ENCODE peak calls at places on chromosomes 12 and 14, in five cellular contexts. W is stimulated activated CD4-positive, alpha-beta T cell treated with anti-CD3 and anti-CD28 coated beads, Interleukin-1b, Interleukin-23, amount 100 ng/mL, for 24 hours; Q is NCI-H2107; F is lung microvascular endothelial cell; G is T-cell. L is an unnamed sample.

GRCh38 chr12:52370906-52371608 is 3.8 kb upstream of the KRT85 start:
- DNase-seq in G (no peak), Q (no peak), W (no peak), F (no peak), L (no peak)

GRCh38 chr12:69509308-69509736 is 39.1 kb downstream of the FRS2 start:
- DNase-seq in G (no peak), F (no peak), W (no peak), Q (no peak), L (no peak)

GRCh38 chr14:21039585-21040369 is 2.4 kb upstream of the RNASE7 start:
- DNase-seq in W (no peak), G (peak; percentile 9), Q (peak; percentile 44), F (peak; percentile 80), L (no peak)

GRCh38 chr12:103441437-103442186 is 54.2 kb downstream of the C12orf42 start:
- DNase-seq in Q (no peak), W (no peak), G (peak; percentile 26), F (no peak), L (no peak)

GRCh38 chr14:64838656-64839055 is 41.1 kb downstream of the SPTB start:
- DNase-seq in W (no peak), F (no peak), Q (no peak), G (no peak), L (no peak)

GRCh38 chr14:70152704-70153103 is 36.0 kb downstream of the SLC8A3 start:
- DNase-seq in W (no peak), G (no peak), F (no peak), Q (no peak), L (no peak)

GRCh38 chr12:102438047-102438822 is 42.1 kb downstream of the IGF1 start:
- DNase-seq in Q (no peak), W (no peak), G (no peak), F (no peak), L (no peak)

GRCh38 chr12:109999983-110000505 is 814 bp downstream of the ANKRD13A start:
- DNase-seq in F (no peak), W (no peak), G (no peak), Q (no peak), L (no peak)

GRCh38 chr14:32453857-32454810 is 125.0 kb downstream of the AKAP6 start:
- DNase-seq in W (no peak), Q (no peak), G (no peak), F (no peak), L (no peak)

GRCh38 chr12:30908389-30909087 is 18.0 kb upstream of the TSPAN11 start:
- DNase-seq in Q (no peak), G (no peak), F (no peak), W (no peak), L (no peak)

GRCh38 chr12:120075034-120075616 is 41.4 kb downstream of the RAB35 start:
- DNase-seq in G (no peak), W (no peak), F (no peak), Q (no peak), L (no peak)

GRCh38 chr12:132444957-132445883 is 44.7 kb upstream of the FBRSL1 start:
- DNase-seq in F (peak; percentile 13), G (peak; percentile 73), W (peak; percentile 59), Q (no peak), L (peak; percentile 69)

GRCh38 chr12:13008741-13009380 is 8.8 kb upstream of the HEBP1 start:
- DNase-seq in W (no peak), Q (no peak), G (no peak), F (no peak), L (no peak)

GRCh38 chr14:59482471-59483331 is 1.5 kb downstream of the L3HYPDH start:
- DNase-seq in W (no peak), G (no peak), Q (peak; percentile 51), F (peak; percentile 42), L (no peak)

GRCh38 chr12:30965613-30965985 is 39.1 kb downstream of the TSPAN11 start:
- DNase-seq in G (no peak), Q (no peak), W (no peak), F (peak; percentile 54), L (no peak)

GRCh38 chr14:64209428-64210165 is 84.6 kb downstream of the ESR2 start:
- DNase-seq in W (no peak), Q (peak; percentile 35), G (no peak), F (no peak), L (no peak)

GRCh38 chr12:113697646-113698504 is 226.2 kb upstream of the LHX5 start:
- DNase-seq in W (no peak), F (no peak), Q (no peak), G (no peak), L (no peak)

GRCh38 chr14:60651936-60652673 is 2.8 kb upstream of the SIX1 start:
- DNase-seq in G (no peak), Q (peak; percentile 55), F (no peak), W (no peak), L (no peak)

GRCh38 chr12:59708484-59708883 is 112.7 kb downstream of the SLC16A7 start:
- DNase-seq in W (no peak), Q (no peak), G (no peak), F (no peak), L (no peak)

GRCh38 chr14:105849933-105850626 is 323.7 kb downstream of the TMEM121 start:
- DNase-seq in W (no peak), G (no peak), Q (no peak), F (no peak), L (no peak)

GRCh38 chr14:80164991-80165390 is 46.3 kb downstream of the DIO2 start:
- DNase-seq in G (no peak), F (no peak), W (no peak), Q (no peak), L (no peak)

GRCh38 chr12:124143726-124144125 is 151.2 kb upstream of the RFLNA start:
- DNase-seq in G (no peak), W (no peak), F (no peak), Q (no peak), L (no peak)

GRCh38 chr14:103686831-103687485 is 28.3 kb downstream of the XRCC3 start:
- DNase-seq in Q (no peak), W (no peak), G (no peak), F (peak; percentile 70), L (no peak)

GRCh38 chr12:113086249-113087164 is 30.0 kb downstream of the DTX1 start:
- DNase-seq in G (no peak), F (peak; percentile 64), Q (no peak), W (no peak), L (no peak)

GRCh38 chr14:62443796-62444195 is 601.5 kb downstream of the KCNH5 start:
- DNase-seq in W (no peak), Q (no peak), F (no peak), G (no peak), L (no peak)

GRCh38 chr14:103533999-103534575 is 5.1 kb downstream of the TRMT61A start:
- DNase-seq in F (no peak), G (no peak), W (no peak), Q (no peak), L (no peak)

GRCh38 chr12:12474931-12475485 is 87.7 kb downstream of the DUSP16 start:
- DNase-seq in F (peak; percentile 76), G (peak; percentile 38), W (no peak), Q (no peak), L (peak; percentile 96)

GRCh38 chr14:65180725-65181025 is 78.4 kb upstream of the MAX start:
- DNase-seq in F (no peak), W (no peak), G (no peak), Q (no peak), L (no peak)

GRCh38 chr12:104637616-104638015 is 180.9 kb downstream of the CHST11 start:
- DNase-seq in F (no peak), G (no peak), W (no peak), Q (no peak), L (no peak)

GRCh38 chr12:80766897-80767296 is 50.2 kb downstream of the MYF5 start:
- DNase-seq in F (no peak), G (no peak), W (no peak), Q (no peak), L (no peak)

GRCh38 chr14:76829650-76830421 is 3.6 kb downstream of the LRRC74A start:
- DNase-seq in Q (no peak), W (no peak), F (no peak), G (no peak), L (no peak)

GRCh38 chr12:47858511-47859266 is 39.0 kb upstream of the HDAC7 start:
- DNase-seq in F (no peak), G (no peak), W (no peak), Q (no peak), L (no peak)

GRCh38 chr12:42482086-42482819 is 107.3 kb downstream of the PRICKLE1 start:
- DNase-seq in W (no peak), F (peak; percentile 95), Q (no peak), G (no peak), L (no peak)

GRCh38 chr12:82527165-82527780 is 159.4 kb upstream of the TMTC2 start:
- DNase-seq in F (peak; percentile 80), W (no peak), Q (peak; percentile 55), G (no peak), L (no peak)

GRCh38 chr12:6829532-6830220 is 1.5 kb downstream of the P3H3 start:
- DNase-seq in G (no peak), Q (no peak), W (no peak), F (no peak), L (no peak)

GRCh38 chr14:103188691-103189480 is 65.6 kb downstream of the TNFAIP2 start:
- DNase-seq in G (no peak), Q (no peak), F (peak; percentile 49), W (no peak), L (no peak)

GRCh38 chr14:51719970-51720369 is 68.3 kb downstream of the FRMD6 start:
- DNase-seq in F (no peak), G (no peak), W (no peak), Q (no peak), L (no peak)

GRCh38 chr12:132158677-132159554 is 14.7 kb downstream of the NOC4L start:
- DNase-seq in W (no peak), Q (no peak), F (no peak), G (no peak), L (no peak)